ENCODE peak calls at places on chromosomes 6 and 20, in seven cellular contexts. One of them, this sample, is unnamed.

GRCh38 chr6:53615633-53616449 is 49.7 kb downstream of the KLHL31 start:
- DNase-seq in H1: no peak
- DNase-seq in HepG2: peak; percentile 100
- DNase-seq in GM12878: no peak
- DNase-seq in SK-N-SH: no peak
- DNase-seq in endothelial cell of umbilical vein: no peak
- DNase-seq in K562: peak; percentile 28
- DNase-seq in this sample: peak; percentile 99

GRCh38 chr6:72748759-72749158 is 126.9 kb downstream of the KCNQ5 start:
- DNase-seq in HepG2: no peak
- DNase-seq in H1: no peak
- DNase-seq in endothelial cell of umbilical vein: no peak
- DNase-seq in SK-N-SH: no peak
- DNase-seq in K562: no peak
- DNase-seq in GM12878: no peak
- DNase-seq in this sample: no peak

GRCh38 chr6:140499607-140500006 is 1125.2 kb upstream of the CITED2 start:
- DNase-seq in GM12878: no peak
- DNase-seq in HepG2: no peak
- DNase-seq in endothelial cell of umbilical vein: no peak
- DNase-seq in H1: no peak
- DNase-seq in K562: no peak
- DNase-seq in SK-N-SH: no peak
- DNase-seq in this sample: no peak

GRCh38 chr20:37344506-37345338 is 1.2 kb upstream of the SRC start:
- DNase-seq in endothelial cell of umbilical vein: no peak
- DNase-seq in H1: no peak
- DNase-seq in K562: no peak
- DNase-seq in SK-N-SH: peak; percentile 8
- DNase-seq in GM12878: no peak
- DNase-seq in HepG2: peak; percentile 77
- DNase-seq in this sample: no peak

GRCh38 chr6:52253494-52253893 is 9.2 kb upstream of the IL17F start:
- DNase-seq in H1: no peak
- DNase-seq in K562: no peak
- DNase-seq in HepG2: no peak
- DNase-seq in endothelial cell of umbilical vein: no peak
- DNase-seq in SK-N-SH: no peak
- DNase-seq in GM12878: no peak
- DNase-seq in this sample: no peak

GRCh38 chr6:3843379-3844096 is 5.6 kb upstream of the FAM50B start:
- DNase-seq in H1: no peak
- DNase-seq in SK-N-SH: no peak
- DNase-seq in HepG2: no peak
- DNase-seq in GM12878: no peak
- DNase-seq in K562: no peak
- DNase-seq in endothelial cell of umbilical vein: no peak
- DNase-seq in this sample: no peak

GRCh38 chr6:20866940-20867630 is 332.8 kb downstream of the CDKAL1 start:
- DNase-seq in endothelial cell of umbilical vein: no peak
- DNase-seq in H1: no peak
- DNase-seq in GM12878: no peak
- DNase-seq in SK-N-SH: no peak
- DNase-seq in K562: no peak
- DNase-seq in HepG2: no peak
- DNase-seq in this sample: no peak

GRCh38 chr6:157019733-157020132 is 242.6 kb downstream of the ARID1B start:
- DNase-seq in SK-N-SH: no peak
- DNase-seq in K562: no peak
- DNase-seq in H1: no peak
- DNase-seq in HepG2: no peak
- DNase-seq in GM12878: no peak
- DNase-seq in endothelial cell of umbilical vein: peak; percentile 14
- DNase-seq in this sample: no peak

GRCh38 chr20:63955281-63955845 is 853 bp downstream of the UCKL1 start:
- DNase-seq in H1: no peak
- DNase-seq in HepG2: peak; percentile 33
- DNase-seq in GM12878: no peak
- DNase-seq in K562: peak; percentile 65
- DNase-seq in SK-N-SH: peak; percentile 75
- DNase-seq in endothelial cell of umbilical vein: peak; percentile 37
- DNase-seq in this sample: no peak

GRCh38 chr6:8243462-8243861 is 141.1 kb upstream of the EEF1E1 start:
- DNase-seq in SK-N-SH: no peak
- DNase-seq in H1: no peak
- DNase-seq in HepG2: no peak
- DNase-seq in endothelial cell of umbilical vein: no peak
- DNase-seq in K562: no peak
- DNase-seq in GM12878: no peak
- DNase-seq in this sample: no peak

GRCh38 chr6:101722991-101723579 is 329.6 kb downstream of the GRIK2 start:
- DNase-seq in endothelial cell of umbilical vein: peak; percentile 61
- DNase-seq in K562: no peak
- DNase-seq in SK-N-SH: no peak
- DNase-seq in HepG2: no peak
- DNase-seq in GM12878: no peak
- DNase-seq in H1: no peak
- DNase-seq in this sample: no peak

GRCh38 chr6:147178355-147178754 is 25.9 kb upstream of the STXBP5 start:
- DNase-seq in GM12878: no peak
- DNase-seq in HepG2: no peak
- DNase-seq in H1: no peak
- DNase-seq in K562: no peak
- DNase-seq in SK-N-SH: no peak
- DNase-seq in endothelial cell of umbilical vein: no peak
- DNase-seq in this sample: no peak

GRCh38 chr20:58538752-58539151 is 23.6 kb upstream of the APCDD1L start:
- DNase-seq in SK-N-SH: no peak
- DNase-seq in endothelial cell of umbilical vein: no peak
- DNase-seq in H1: no peak
- DNase-seq in HepG2: no peak
- DNase-seq in K562: no peak
- DNase-seq in GM12878: no peak
- DNase-seq in this sample: no peak

GRCh38 chr6:90953405-90954161 is 366.7 kb upstream of the MAP3K7 start:
- DNase-seq in endothelial cell of umbilical vein: no peak
- DNase-seq in SK-N-SH: no peak
- DNase-seq in GM12878: no peak
- DNase-seq in HepG2: no peak
- DNase-seq in K562: no peak
- DNase-seq in H1: no peak
- DNase-seq in this sample: no peak

GRCh38 chr6:90168693-90169131 is 127.9 kb downstream of the BACH2 start:
- DNase-seq in GM12878: no peak
- DNase-seq in HepG2: no peak
- DNase-seq in endothelial cell of umbilical vein: no peak
- DNase-seq in H1: no peak
- DNase-seq in K562: no peak
- DNase-seq in SK-N-SH: no peak
- DNase-seq in this sample: no peak

GRCh38 chr6:40326689-40327404 is 260.3 kb downstream of the LRFN2 start:
- DNase-seq in SK-N-SH: no peak
- DNase-seq in H1: no peak
- DNase-seq in K562: no peak
- DNase-seq in GM12878: no peak
- DNase-seq in endothelial cell of umbilical vein: no peak
- DNase-seq in HepG2: no peak
- DNase-seq in this sample: no peak

GRCh38 chr6:5481024-5481423 is 219.7 kb downstream of the FARS2 start:
- DNase-seq in SK-N-SH: no peak
- DNase-seq in HepG2: no peak
- DNase-seq in K562: no peak
- DNase-seq in H1: no peak
- DNase-seq in endothelial cell of umbilical vein: no peak
- DNase-seq in GM12878: no peak
- DNase-seq in this sample: no peak
- H3K4me2 ChIP-seq in SK-N-SH: no peak overlapping the region
- H3K4me2 ChIP-seq in HepG2: no peak overlapping the region
- H3K4me2 ChIP-seq in K562: no peak overlapping the region
- H3K4me2 ChIP-seq in H1: no peak overlapping the region
- H3K4me2 ChIP-seq in endothelial cell of umbilical vein: no peak overlapping the region
- H3K4me2 ChIP-seq in GM12878: no peak overlapping the region
- H3K4me2 ChIP-seq in this sample: no peak overlapping the region

GRCh38 chr6:16756660-16757270 is 4.5 kb downstream of the ATXN1 start:
- DNase-seq in H1: no peak
- DNase-seq in HepG2: no peak
- DNase-seq in GM12878: no peak
- DNase-seq in K562: no peak
- DNase-seq in endothelial cell of umbilical vein: no peak
- DNase-seq in SK-N-SH: no peak
- DNase-seq in this sample: no peak
- H3K9ac ChIP-seq in H1: no peak overlapping the region
- H3K9ac ChIP-seq in HepG2: no peak overlapping the region
- H3K9ac ChIP-seq in GM12878: no peak overlapping the region
- H3K9ac ChIP-seq in K562: no peak overlapping the region
- H3K9ac ChIP-seq in endothelial cell of umbilical vein: no peak overlapping the region
- H3K9ac ChIP-seq in SK-N-SH: no peak overlapping the region
- H3K9ac ChIP-seq in this sample: no peak overlapping the region

GRCh38 chr6:96522469-96523009 is 933 bp downstream of the UFL1 start:
- DNase-seq in SK-N-SH: peak; percentile 7
- DNase-seq in K562: no peak
- DNase-seq in H1: no peak
- DNase-seq in HepG2: peak; percentile 22
- DNase-seq in endothelial cell of umbilical vein: peak; percentile 40
- DNase-seq in GM12878: no peak
- DNase-seq in this sample: no peak
- TF ChIP-seq MAX in SK-N-SH: no peak
- TF ChIP-seq MAX in K562: no peak
- TF ChIP-seq MAX in H1: no peak
- TF ChIP-seq MAX in HepG2: no peak
- TF ChIP-seq MAX in endothelial cell of umbilical vein: no peak
- TF ChIP-seq MAX in GM12878: no peak
- TF ChIP-seq MAX in this sample: no peak

GRCh38 chr20:25310268-25310920 is 62.5 kb downstream of the PYGB start:
- DNase-seq in GM12878: peak; percentile 67
- DNase-seq in K562: peak; percentile 64
- DNase-seq in H1: no peak
- DNase-seq in SK-N-SH: peak; percentile 81
- DNase-seq in HepG2: peak; percentile 99
- DNase-seq in endothelial cell of umbilical vein: peak; percentile 68
- DNase-seq in this sample: peak; percentile 73
- H3K4me2 ChIP-seq in GM12878: peak overlapping the region; percentile 83
- H3K4me2 ChIP-seq in K562: peak overlapping the region; percentile 68
- H3K4me2 ChIP-seq in H1: no peak overlapping the region
- H3K4me2 ChIP-seq in SK-N-SH: peak overlapping the region; percentile 77
- H3K4me2 ChIP-seq in HepG2: peak overlapping the region; percentile 82
- H3K4me2 ChIP-seq in endothelial cell of umbilical vein: peak overlapping the region; percentile 2
- H3K4me2 ChIP-seq in this sample: peak overlapping the region; percentile 93

GRCh38 chr6:136968831-136969230 is 46.7 kb downstream of the SLC35D3 start:
- DNase-seq in GM12878: no peak
- DNase-seq in endothelial cell of umbilical vein: no peak
- DNase-seq in SK-N-SH: peak; percentile 81
- DNase-seq in K562: no peak
- DNase-seq in HepG2: no peak
- DNase-seq in H1: no peak
- DNase-seq in this sample: no peak
- H3K9ac ChIP-seq in GM12878: no peak overlapping the region
- H3K9ac ChIP-seq in endothelial cell of umbilical vein: no peak overlapping the region
- H3K9ac ChIP-seq in SK-N-SH: no peak overlapping the region
- H3K9ac ChIP-seq in K562: no peak overlapping the region
- H3K9ac ChIP-seq in HepG2: no peak overlapping the region
- H3K9ac ChIP-seq in H1: no peak overlapping the region
- H3K9ac ChIP-seq in this sample: no peak overlapping the region

GRCh38 chr6:112061605-112062004 is 7.7 kb downstream of the CCN6 start:
- DNase-seq in endothelial cell of umbilical vein: no peak
- DNase-seq in SK-N-SH: no peak
- DNase-seq in K562: no peak
- DNase-seq in H1: no peak
- DNase-seq in GM12878: no peak
- DNase-seq in HepG2: no peak
- DNase-seq in this sample: no peak

GRCh38 chr6:112054520-112055160 is 736 bp downstream of the CCN6 start:
- DNase-seq in GM12878: no peak
- DNase-seq in SK-N-SH: no peak
- DNase-seq in K562: no peak
- DNase-seq in H1: no peak
- DNase-seq in HepG2: no peak
- DNase-seq in endothelial cell of umbilical vein: peak; percentile 22
- DNase-seq in this sample: no peak

GRCh38 chr6:112058243-112058642 is 4.3 kb downstream of the CCN6 start:
- DNase-seq in GM12878: no peak
- DNase-seq in HepG2: no peak
- DNase-seq in endothelial cell of umbilical vein: no peak
- DNase-seq in SK-N-SH: no peak
- DNase-seq in K562: no peak
- DNase-seq in H1: no peak
- DNase-seq in this sample: no peak

GRCh38 chr6:112054001-112054400 is at the start of gene CCN6:
- DNase-seq in GM12878: no peak
- DNase-seq in endothelial cell of umbilical vein: no peak
- DNase-seq in K562: no peak
- DNase-seq in HepG2: no peak
- DNase-seq in SK-N-SH: no peak
- DNase-seq in H1: no peak
- DNase-seq in this sample: no peak

GRCh38 chr6:112058673-112059072 is 4.8 kb downstream of the CCN6 start:
- DNase-seq in GM12878: no peak
- DNase-seq in SK-N-SH: no peak
- DNase-seq in H1: no peak
- DNase-seq in K562: no peak
- DNase-seq in HepG2: no peak
- DNase-seq in endothelial cell of umbilical vein: no peak
- DNase-seq in this sample: no peak
- TF ChIP-seq MAX in GM12878: no peak
- TF ChIP-seq MAX in SK-N-SH: no peak
- TF ChIP-seq MAX in H1: no peak
- TF ChIP-seq MAX in K562: no peak
- TF ChIP-seq MAX in HepG2: no peak
- TF ChIP-seq MAX in endothelial cell of umbilical vein: no peak
- TF ChIP-seq MAX in this sample: no peak